ENCODE peak calls at places on chromosomes 3 and 15, in four cellular contexts. One of them, this sample, is unnamed.

GRCh38 chr3:186321746-186322145 is 40.3 kb downstream of the DGKG start:
- DNase-seq in mesenchymal stem cell: no peak
- DNase-seq in neural progenitor cell: no peak
- DNase-seq in IMR-90: no peak
- DNase-seq in this sample: no peak

GRCh38 chr3:119311191-119311925 is 17.2 kb downstream of the ARHGAP31 start:
- DNase-seq in mesenchymal stem cell: peak; percentile 91
- DNase-seq in IMR-90: peak; percentile 89
- DNase-seq in neural progenitor cell: no peak
- DNase-seq in this sample: no peak

GRCh38 chr3:115071611-115072010 is 75.5 kb downstream of the ZBTB20 start:
- DNase-seq in mesenchymal stem cell: peak; percentile 34
- DNase-seq in neural progenitor cell: peak; percentile 8
- DNase-seq in IMR-90: peak; percentile 60
- DNase-seq in this sample: no peak

GRCh38 chr3:196688349-196688748 is 23.7 kb downstream of the CEP19 start:
- DNase-seq in IMR-90: peak; percentile 69
- DNase-seq in mesenchymal stem cell: peak; percentile 81
- DNase-seq in neural progenitor cell: no peak
- DNase-seq in this sample: peak; percentile 72

GRCh38 chr3:187102073-187102634 is 37.1 kb downstream of the RPL39L start:
- DNase-seq in mesenchymal stem cell: no peak
- DNase-seq in neural progenitor cell: no peak
- DNase-seq in IMR-90: peak; percentile 1
- DNase-seq in this sample: no peak

GRCh38 chr3:175107231-175107630 is 248.1 kb downstream of the NAALADL2 start:
- DNase-seq in mesenchymal stem cell: peak; percentile 61
- DNase-seq in IMR-90: peak; percentile 85
- DNase-seq in neural progenitor cell: peak; percentile 13
- DNase-seq in this sample: no peak

GRCh38 chr15:50262533-50262932 is 3.0 kb downstream of the HDC start:
- DNase-seq in IMR-90: no peak
- DNase-seq in mesenchymal stem cell: no peak
- DNase-seq in neural progenitor cell: no peak
- DNase-seq in this sample: no peak

GRCh38 chr3:126518779-126519177 is 1.2 kb upstream of the UROC1 start:
- DNase-seq in neural progenitor cell: peak; percentile 79
- DNase-seq in IMR-90: no peak
- DNase-seq in mesenchymal stem cell: no peak
- DNase-seq in this sample: no peak

GRCh38 chr15:82572311-82572710 is 32.1 kb upstream of the RPS17 start:
- DNase-seq in mesenchymal stem cell: peak; percentile 4
- DNase-seq in IMR-90: peak; percentile 8
- DNase-seq in neural progenitor cell: no peak
- DNase-seq in this sample: no peak

GRCh38 chr15:32889189-32889588 is 171.4 kb downstream of the GREM1 start:
- DNase-seq in mesenchymal stem cell: no peak
- DNase-seq in IMR-90: no peak
- DNase-seq in neural progenitor cell: no peak
- DNase-seq in this sample: no peak

GRCh38 chr3:17749281-17749680 is 6.8 kb upstream of the TBC1D5 start:
- DNase-seq in IMR-90: no peak
- DNase-seq in neural progenitor cell: no peak
- DNase-seq in mesenchymal stem cell: no peak
- DNase-seq in this sample: no peak
- H3K9ac ChIP-seq in IMR-90: no peak overlapping the region
- H3K9ac ChIP-seq in neural progenitor cell: no peak overlapping the region
- H3K9ac ChIP-seq in mesenchymal stem cell: peak overlapping the region; percentile 65
- H3K9ac ChIP-seq in this sample: no peak overlapping the region

DNA sequence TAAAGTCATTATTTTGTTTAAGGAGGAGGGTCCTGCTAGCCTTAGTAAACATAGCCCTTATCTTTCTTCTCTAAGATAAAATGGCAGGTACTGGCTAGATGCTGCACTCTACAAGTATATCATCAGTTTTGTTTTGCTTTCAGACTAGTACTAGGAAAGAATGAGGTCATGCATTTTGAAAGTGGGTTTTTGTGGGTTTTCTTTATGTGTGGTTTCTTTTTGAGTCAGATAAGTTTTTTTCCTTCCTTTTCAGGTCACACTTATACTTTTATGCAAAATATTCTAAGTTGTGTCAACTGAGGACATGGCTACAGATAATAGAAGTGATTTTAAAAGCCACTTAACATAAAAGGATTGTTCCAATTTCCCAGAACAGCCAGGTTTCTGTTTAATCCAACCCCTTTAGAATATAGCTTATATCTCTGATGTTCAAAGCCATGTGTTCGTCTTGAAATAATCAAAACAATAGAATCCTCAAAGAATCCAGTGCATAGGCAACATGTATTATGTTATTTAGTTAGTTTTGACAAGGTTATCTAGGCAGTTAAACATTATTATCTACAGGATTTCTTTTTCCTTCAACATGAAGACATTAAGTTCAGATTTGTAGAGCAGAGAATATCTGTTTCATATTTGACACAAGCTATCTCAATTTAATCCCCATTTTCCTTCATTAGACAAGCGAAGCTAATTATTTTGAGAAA is 406.2 kb downstream of the RBMS3 start:
- DNase-seq in neural progenitor cell: no peak
- DNase-seq in IMR-90: peak; percentile 80
- DNase-seq in mesenchymal stem cell: peak; percentile 86
- DNase-seq in this sample: no peak
- H3K9ac ChIP-seq in neural progenitor cell: no peak overlapping the region
- H3K9ac ChIP-seq in IMR-90: no peak overlapping the region
- H3K9ac ChIP-seq in mesenchymal stem cell: peak overlapping the region; percentile 31
- H3K9ac ChIP-seq in this sample: no peak overlapping the region

GRCh38 chr3:62724503-62724902 is 150.7 kb downstream of the CADPS start:
- DNase-seq in neural progenitor cell: no peak
- DNase-seq in IMR-90: no peak
- DNase-seq in mesenchymal stem cell: no peak
- DNase-seq in this sample: no peak

GRCh38 chr3:62732183-62732904 is 142.9 kb downstream of the CADPS start:
- DNase-seq in IMR-90: no peak
- DNase-seq in mesenchymal stem cell: no peak
- DNase-seq in neural progenitor cell: no peak
- DNase-seq in this sample: no peak

GRCh38 chr3:62727576-62727975 is 147.6 kb downstream of the CADPS start:
- DNase-seq in neural progenitor cell: peak; percentile 38
- DNase-seq in mesenchymal stem cell: no peak
- DNase-seq in IMR-90: no peak
- DNase-seq in this sample: no peak

GRCh38 chr3:62723636-62724217 is 151.5 kb downstream of the CADPS start:
- DNase-seq in neural progenitor cell: peak; percentile 35
- DNase-seq in IMR-90: no peak
- DNase-seq in mesenchymal stem cell: no peak
- DNase-seq in this sample: no peak

DNA sequence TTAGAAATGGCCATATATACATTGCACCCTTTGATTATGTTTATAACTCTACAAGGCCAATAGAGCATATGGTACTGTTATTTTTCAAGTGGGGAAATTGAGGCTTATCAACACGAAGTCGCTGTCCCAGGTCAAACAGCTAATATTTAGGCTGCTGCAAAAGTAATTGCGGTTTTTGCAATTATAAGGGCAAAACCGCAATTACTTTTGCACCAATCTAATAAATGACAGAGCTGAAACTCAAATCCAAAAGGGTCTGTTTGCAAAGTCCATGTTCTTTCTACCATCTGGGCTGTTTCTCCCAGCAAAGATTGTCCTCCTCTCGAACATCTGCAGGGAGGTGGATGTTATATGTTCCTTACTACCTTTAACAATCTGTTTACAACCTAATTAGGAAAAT is 147.2 kb downstream of the CADPS start:
- DNase-seq in mesenchymal stem cell: no peak
- DNase-seq in IMR-90: no peak
- DNase-seq in neural progenitor cell: no peak
- DNase-seq in this sample: no peak
- H3K9ac ChIP-seq in mesenchymal stem cell: no peak overlapping the region
- H3K9ac ChIP-seq in IMR-90: no peak overlapping the region
- H3K9ac ChIP-seq in neural progenitor cell: no peak overlapping the region
- H3K9ac ChIP-seq in this sample: no peak overlapping the region

DNA sequence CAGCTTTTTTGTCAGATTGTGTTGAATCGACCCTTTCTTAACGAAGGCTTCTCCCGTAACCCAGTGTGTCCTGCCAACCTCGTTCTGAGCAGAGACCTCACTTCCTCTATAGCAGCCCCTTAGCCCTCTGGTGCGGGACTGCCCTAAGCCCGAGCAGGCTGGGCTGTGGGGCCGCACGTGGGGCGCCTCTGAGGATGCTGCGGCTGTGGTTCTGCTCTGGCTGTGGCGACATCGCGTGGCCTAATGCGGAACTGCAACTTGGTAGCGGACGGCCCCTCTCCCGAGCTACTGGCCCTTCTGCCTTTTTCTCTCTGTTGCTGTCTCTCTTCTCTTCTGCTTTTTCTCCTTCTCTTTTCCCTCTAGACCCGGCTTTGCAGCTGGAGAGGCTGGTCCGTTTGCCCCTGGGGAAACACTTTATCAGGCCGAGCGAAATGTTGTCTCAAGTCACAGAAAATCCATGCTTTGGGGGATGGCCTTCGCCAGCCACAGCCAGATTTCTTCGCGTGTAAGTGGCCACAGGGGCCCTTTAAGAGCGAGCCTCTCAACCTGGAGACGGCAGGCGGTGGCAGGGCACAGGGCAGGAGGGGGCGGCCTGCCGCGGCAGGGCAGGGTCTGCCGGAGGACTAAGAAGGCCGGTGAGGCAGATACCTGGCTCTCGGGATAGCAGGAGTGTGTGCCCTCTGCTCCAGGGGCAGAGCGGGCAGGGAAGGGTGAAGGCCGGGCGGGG is 19.4 kb upstream of the KIF23 start:
- DNase-seq in IMR-90: peak; percentile 64
- DNase-seq in neural progenitor cell: peak; percentile 90
- DNase-seq in mesenchymal stem cell: peak; percentile 75
- DNase-seq in this sample: no peak
- H3K9ac ChIP-seq in IMR-90: no peak overlapping the region
- H3K9ac ChIP-seq in neural progenitor cell: no peak overlapping the region
- H3K9ac ChIP-seq in mesenchymal stem cell: peak overlapping the region; percentile 76
- H3K9ac ChIP-seq in this sample: peak overlapping the region; percentile 34

GRCh38 chr3:122469659-122470058 is 45.1 kb downstream of the KPNA1 start:
- DNase-seq in neural progenitor cell: no peak
- DNase-seq in mesenchymal stem cell: no peak
- DNase-seq in IMR-90: no peak
- DNase-seq in this sample: no peak
- H3K9ac ChIP-seq in neural progenitor cell: no peak overlapping the region
- H3K9ac ChIP-seq in mesenchymal stem cell: no peak overlapping the region
- H3K9ac ChIP-seq in IMR-90: no peak overlapping the region
- H3K9ac ChIP-seq in this sample: no peak overlapping the region

GRCh38 chr3:172036541-172037215 is 2.7 kb upstream of the FNDC3B start:
- DNase-seq in IMR-90: no peak
- DNase-seq in neural progenitor cell: no peak
- DNase-seq in mesenchymal stem cell: no peak
- DNase-seq in this sample: no peak
- H3K9ac ChIP-seq in IMR-90: no peak overlapping the region
- H3K9ac ChIP-seq in neural progenitor cell: no peak overlapping the region
- H3K9ac ChIP-seq in mesenchymal stem cell: no peak overlapping the region
- H3K9ac ChIP-seq in this sample: no peak overlapping the region

This sample was measured in SK-N-MC.